ENCODE peak calls at places on chromosome 16, in four cellular contexts. One of them, this sample, is unnamed.

GRCh38 chr16:50534091-50534490 is 14.1 kb upstream of the NKD1 start:
- DNase-seq in WTC11: no peak
- DNase-seq in K562: no peak
- DNase-seq in HepG2: no peak
- DNase-seq in this sample: no peak

GRCh38 chr16:23640669-23640958 is 496 bp downstream of the PALB2 start:
- DNase-seq in WTC11: no peak
- DNase-seq in K562: peak
- DNase-seq in HepG2: no peak
- DNase-seq in this sample: peak

GRCh38 chr16:77782694-77783093 is 5.7 kb upstream of the VAT1L start:
- DNase-seq in WTC11: no peak
- DNase-seq in K562: peak
- DNase-seq in HepG2: peak
- DNase-seq in this sample: no peak

GRCh38 chr16:66483689-66484452 is 56.8 kb downstream of the BEAN1 start:
- DNase-seq in WTC11: peak
- DNase-seq in K562: peak
- DNase-seq in HepG2: peak
- DNase-seq in this sample: peak

GRCh38 chr16:48820379-48820778 is 210.4 kb upstream of the N4BP1 start:
- DNase-seq in WTC11: no peak
- DNase-seq in K562: no peak
- DNase-seq in HepG2: no peak
- DNase-seq in this sample: no peak

GRCh38 chr16:28188085-28188916 is 23.5 kb downstream of the XPO6 start:
- DNase-seq in WTC11: no peak
- DNase-seq in K562: no peak
- DNase-seq in HepG2: no peak
- DNase-seq in this sample: no peak

GRCh38 chr16:47424846-47425245 is 36.0 kb downstream of the ITFG1 start:
- DNase-seq in WTC11: peak
- DNase-seq in K562: no peak
- DNase-seq in HepG2: peak
- DNase-seq in this sample: no peak

GRCh38 chr16:31080035-31080629 is 5.9 kb downstream of the ZNF646 start:
- DNase-seq in WTC11: no peak
- DNase-seq in K562: no peak
- DNase-seq in HepG2: no peak
- DNase-seq in this sample: no peak

GRCh38 chr16:3793161-3793576 is 75.8 kb upstream of the TRAP1 start:
- DNase-seq in WTC11: no peak
- DNase-seq in K562: peak
- DNase-seq in HepG2: no peak
- DNase-seq in this sample: no peak

GRCh38 chr16:28531777-28532744 is 6.7 kb downstream of the NUPR1 start:
- DNase-seq in WTC11: peak
- DNase-seq in K562: peak
- DNase-seq in HepG2: peak
- DNase-seq in this sample: no peak

GRCh38 chr16:73051903-73052302 is 4.0 kb upstream of the ZFHX3 start:
- DNase-seq in WTC11: no peak
- DNase-seq in K562: no peak
- DNase-seq in HepG2: no peak
- DNase-seq in this sample: no peak

GRCh38 chr16:63461248-63461841 is 1425.1 kb upstream of the CDH8 start:
- DNase-seq in WTC11: peak
- DNase-seq in K562: peak
- DNase-seq in HepG2: peak
- DNase-seq in this sample: no peak

GRCh38 chr16:77986021-77986420 is 36.3 kb upstream of the CLEC3A start:
- DNase-seq in WTC11: no peak
- DNase-seq in K562: no peak
- DNase-seq in HepG2: no peak
- DNase-seq in this sample: no peak

GRCh38 chr16:5633845-5634440 is 536.3 kb upstream of the EEF2KMT start:
- DNase-seq in WTC11: no peak
- DNase-seq in K562: peak
- DNase-seq in HepG2: peak
- DNase-seq in this sample: peak

GRCh38 chr16:7304257-7304656 is 28.4 kb upstream of the RBFOX1 start:
- DNase-seq in WTC11: no peak
- DNase-seq in K562: no peak
- DNase-seq in HepG2: no peak
- DNase-seq in this sample: no peak

GRCh38 chr16:30446203-30446595 is 525 bp upstream of the SEPHS2 start:
- DNase-seq in WTC11: no peak
- DNase-seq in K562: no peak
- DNase-seq in HepG2: no peak
- DNase-seq in this sample: no peak

GRCh38 chr16:525520-526180 is 1.9 kb upstream of the CAPN15 start:
- DNase-seq in WTC11: no peak
- DNase-seq in K562: peak
- DNase-seq in HepG2: no peak
- DNase-seq in this sample: no peak

GRCh38 chr16:8936421-8936820 is 27.3 kb downstream of the USP7 start:
- DNase-seq in WTC11: peak
- DNase-seq in K562: peak
- DNase-seq in HepG2: peak
- DNase-seq in this sample: peak

GRCh38 chr16:46901709-46902108 is 17.5 kb downstream of the GPT2 start:
- DNase-seq in WTC11: no peak
- DNase-seq in K562: no peak
- DNase-seq in HepG2: no peak
- DNase-seq in this sample: no peak

GRCh38 chr16:69273009-69273408 is 38.1 kb upstream of the VPS4A start:
- DNase-seq in WTC11: no peak
- DNase-seq in K562: no peak
- DNase-seq in HepG2: no peak
- DNase-seq in this sample: no peak

GRCh38 chr16:48576927-48577326 is 33.1 kb downstream of the N4BP1 start:
- DNase-seq in WTC11: no peak
- DNase-seq in K562: no peak
- DNase-seq in HepG2: peak
- DNase-seq in this sample: no peak

GRCh38 chr16:81101702-81102101 is 5.5 kb upstream of the GCSH start:
- DNase-seq in WTC11: no peak
- DNase-seq in K562: no peak
- DNase-seq in HepG2: no peak
- DNase-seq in this sample: no peak

GRCh38 chr16:716250-716607 is 1.3 kb downstream of the METRN start:
- DNase-seq in WTC11: peak
- DNase-seq in K562: peak
- DNase-seq in HepG2: peak
- DNase-seq in this sample: no peak

GRCh38 chr16:24538756-24539294 is 541 bp upstream of the RBBP6 start:
- DNase-seq in WTC11: no peak
- DNase-seq in K562: peak
- DNase-seq in HepG2: peak
- DNase-seq in this sample: peak

GRCh38 chr16:24396350-24397271 is 140.5 kb downstream of the CACNG3 start:
- DNase-seq in WTC11: no peak
- DNase-seq in K562: no peak
- DNase-seq in HepG2: no peak
- DNase-seq in this sample: no peak

GRCh38 chr16:71383054-71383773 is 24.7 kb downstream of the CALB2 start:
- DNase-seq in WTC11: no peak
- DNase-seq in K562: no peak
- DNase-seq in HepG2: no peak
- DNase-seq in this sample: no peak

GRCh38 chr16:81553080-81553813 is 108.6 kb downstream of the CMIP start:
- DNase-seq in WTC11: no peak
- DNase-seq in K562: no peak
- DNase-seq in HepG2: peak
- DNase-seq in this sample: no peak

GRCh38 chr16:82991435-82991834 is 364.7 kb downstream of the CDH13 start:
- DNase-seq in WTC11: no peak
- DNase-seq in K562: no peak
- DNase-seq in HepG2: no peak
- DNase-seq in this sample: no peak

GRCh38 chr16:81543571-81543970 is 99.0 kb downstream of the CMIP start:
- DNase-seq in WTC11: no peak
- DNase-seq in K562: no peak
- DNase-seq in HepG2: no peak
- DNase-seq in this sample: no peak

GRCh38 chr16:78028018-78028417 is 5.7 kb downstream of the CLEC3A start:
- DNase-seq in WTC11: no peak
- DNase-seq in K562: no peak
- DNase-seq in HepG2: no peak
- DNase-seq in this sample: no peak

GRCh38 chr16:56874800-56875199 is 9.8 kb downstream of the SLC12A3 start:
- DNase-seq in WTC11: no peak
- DNase-seq in K562: no peak
- DNase-seq in HepG2: no peak
- DNase-seq in this sample: no peak
- TF ChIP-seq ELF4 in WTC11: no peak
- TF ChIP-seq ELF4 in K562: no peak
- TF ChIP-seq ELF4 in HepG2: no peak
- TF ChIP-seq ELF4 in this sample: no peak

DNA sequence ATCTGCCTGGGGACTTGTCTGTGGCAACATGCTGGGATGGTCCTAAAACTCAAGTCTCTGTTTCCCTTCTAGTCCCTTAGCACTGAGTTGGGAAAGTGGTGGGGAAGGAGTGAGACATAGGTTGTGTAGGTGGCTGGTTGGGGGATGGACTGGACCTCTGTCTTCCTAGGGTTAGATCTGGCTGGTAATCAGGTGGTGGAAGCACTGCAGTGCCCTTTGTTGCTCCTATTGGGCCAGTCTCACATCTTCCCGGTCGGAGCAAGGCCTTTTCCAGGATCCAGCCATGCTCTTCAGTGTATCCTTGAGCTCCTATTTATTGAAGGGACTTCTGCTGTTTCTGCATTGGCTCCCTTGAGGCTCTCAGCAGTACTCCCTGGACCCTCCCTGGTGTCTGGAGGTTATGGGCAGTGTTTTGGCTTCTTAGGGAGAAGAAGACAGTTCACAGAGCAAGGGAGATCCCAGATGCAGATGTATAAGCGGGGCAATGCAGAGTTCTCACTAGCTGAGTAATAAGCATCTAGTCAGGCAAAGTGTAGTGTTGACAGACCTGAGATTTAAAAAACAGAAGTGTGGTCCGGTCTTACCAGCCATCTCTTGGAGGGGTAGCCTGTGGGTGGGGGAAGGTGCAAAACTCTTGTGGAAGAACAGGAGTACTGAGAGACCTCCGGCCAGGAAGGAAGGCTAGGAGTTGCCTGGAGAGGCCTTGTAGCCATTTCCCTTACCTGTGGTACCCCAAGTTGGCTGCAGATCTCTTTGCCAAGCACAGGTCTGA is 1.3 kb upstream of the NUTF2 start:
- DNase-seq in WTC11: no peak
- DNase-seq in K562: peak
- DNase-seq in HepG2: no peak
- DNase-seq in this sample: no peak
- TF ChIP-seq ELF4 in WTC11: no peak
- TF ChIP-seq ELF4 in K562: no peak
- TF ChIP-seq ELF4 in HepG2: no peak
- TF ChIP-seq ELF4 in this sample: no peak

DNA sequence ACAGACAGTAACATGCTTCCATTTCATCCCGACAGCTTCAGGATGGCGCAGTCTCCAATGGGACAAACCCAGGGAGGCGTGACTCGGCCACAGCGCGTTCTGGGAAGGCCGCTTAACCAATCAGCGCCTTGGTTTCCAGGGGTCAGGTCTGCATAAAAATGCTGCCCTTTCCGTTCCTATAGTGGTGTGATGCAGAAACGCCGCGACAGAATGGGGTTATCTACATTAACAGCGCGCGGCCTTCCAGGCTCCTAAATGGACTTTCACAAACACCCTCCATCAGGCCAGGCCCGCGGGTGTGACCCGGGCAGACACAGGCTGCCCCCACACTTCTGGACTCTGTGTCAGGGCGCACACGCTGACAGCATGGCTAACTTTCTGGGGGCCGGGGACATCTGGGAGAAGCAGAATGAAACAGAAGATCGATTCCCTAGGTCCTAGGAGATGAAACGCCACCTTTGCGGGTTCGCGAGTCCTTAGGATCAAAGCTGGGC is 792 bp downstream of the TMEM231 start:
- DNase-seq in WTC11: peak
- DNase-seq in K562: peak
- DNase-seq in HepG2: peak
- DNase-seq in this sample: peak
- TF ChIP-seq ELF4 in WTC11: no peak
- TF ChIP-seq ELF4 in K562: no peak
- TF ChIP-seq ELF4 in HepG2: no peak
- TF ChIP-seq ELF4 in this sample: no peak

GRCh38 chr16:56289862-56290261 is 98.6 kb downstream of the GNAO1 start:
- DNase-seq in WTC11: no peak
- DNase-seq in K562: peak
- DNase-seq in HepG2: no peak
- DNase-seq in this sample: no peak
- TF ChIP-seq ELF4 in WTC11: no peak
- TF ChIP-seq ELF4 in K562: no peak
- TF ChIP-seq ELF4 in HepG2: no peak
- TF ChIP-seq ELF4 in this sample: no peak

DNA sequence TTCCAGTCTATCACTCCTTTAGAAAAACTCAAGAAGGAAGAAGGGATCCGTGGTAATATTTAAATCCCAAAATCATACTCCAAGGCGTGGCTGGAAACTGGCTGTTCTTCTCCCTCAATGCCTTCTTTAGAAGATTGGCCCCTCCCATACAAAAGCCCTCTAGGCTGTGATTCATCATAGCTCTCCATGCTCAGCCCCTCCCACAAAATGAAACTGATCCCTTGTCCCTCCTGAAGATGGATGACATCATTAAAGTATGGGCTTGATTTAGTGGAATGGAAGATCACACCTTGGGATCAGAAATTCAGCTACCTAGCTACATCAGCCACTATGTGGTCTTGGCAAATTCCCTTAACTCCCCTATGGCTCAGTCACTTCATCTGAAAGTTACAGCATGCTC is 4.1 kb downstream of the GRIN2A start:
- DNase-seq in WTC11: no peak
- DNase-seq in K562: no peak
- DNase-seq in HepG2: no peak
- DNase-seq in this sample: no peak
- TF ChIP-seq ELF4 in WTC11: no peak
- TF ChIP-seq ELF4 in K562: no peak
- TF ChIP-seq ELF4 in HepG2: no peak
- TF ChIP-seq ELF4 in this sample: no peak

GRCh38 chr16:16004314-16004749 is 54.9 kb downstream of the ABCC1 start:
- DNase-seq in WTC11: no peak
- DNase-seq in K562: no peak
- DNase-seq in HepG2: no peak
- DNase-seq in this sample: no peak
- TF ChIP-seq ELF4 in WTC11: no peak
- TF ChIP-seq ELF4 in K562: no peak
- TF ChIP-seq ELF4 in HepG2: no peak
- TF ChIP-seq ELF4 in this sample: no peak

This sample was measured in HEK293T.